ENCODE peak calls at places on chromosomes 1 and 21, in five cellular contexts. Q is IMR-90, I is transverse colon, F is adipocyte, G is GM23248. P is an unnamed sample. For H3K36me3, the result is how much of the 10 kb centered on the place peaks cover.

GRCh38 chr1:155893389-155894142 is 17.6 kb downstream of the RIT1 start:
- DNase-seq in F (peak), Q (peak), G (peak), I (no peak), P (no peak)

GRCh38 chr1:202643397-202644218 is 66.6 kb downstream of the SYT2 start:
- DNase-seq in I (peak), G (peak), F (peak), Q (no peak), P (no peak)

GRCh38 chr1:68378296-68379084 is 71.3 kb downstream of the RPE65 start:
- DNase-seq in Q (peak), F (peak), I (no peak), G (peak), P (no peak)

GRCh38 chr1:222124602-222125001 is 382.7 kb upstream of the DUSP10 start:
- DNase-seq in I (no peak), G (peak), F (no peak), Q (no peak), P (no peak)

GRCh38 chr1:119988316-119989067 is 81.0 kb downstream of the NOTCH2 start:
- DNase-seq in G (no peak), Q (peak), I (no peak), F (peak), P (no peak)

GRCh38 chr1:243345205-243345604 is 89.4 kb downstream of the SDCCAG8 start:
- DNase-seq in F (peak), Q (peak), I (no peak), G (peak), P (no peak)

GRCh38 chr21:31660134-31660565 is 657 bp downstream of the SOD1 start:
- DNase-seq in G (no peak), Q (no peak), F (no peak), I (peak), P (no peak)

GRCh38 chr1:117600966-117601365 is 4.9 kb upstream of the TENT5C start:
- DNase-seq in F (no peak), G (peak), Q (peak), I (no peak), P (no peak)

GRCh38 chr1:24724345-24725208 is 20.7 kb upstream of the CLIC4 start:
- DNase-seq in I (no peak), Q (peak), F (peak), G (peak), P (no peak)

GRCh38 chr1:181018901-181019681 is 3.6 kb downstream of the STX6 start:
- DNase-seq in I (no peak), F (no peak), Q (no peak), G (peak), P (no peak)

DNA sequence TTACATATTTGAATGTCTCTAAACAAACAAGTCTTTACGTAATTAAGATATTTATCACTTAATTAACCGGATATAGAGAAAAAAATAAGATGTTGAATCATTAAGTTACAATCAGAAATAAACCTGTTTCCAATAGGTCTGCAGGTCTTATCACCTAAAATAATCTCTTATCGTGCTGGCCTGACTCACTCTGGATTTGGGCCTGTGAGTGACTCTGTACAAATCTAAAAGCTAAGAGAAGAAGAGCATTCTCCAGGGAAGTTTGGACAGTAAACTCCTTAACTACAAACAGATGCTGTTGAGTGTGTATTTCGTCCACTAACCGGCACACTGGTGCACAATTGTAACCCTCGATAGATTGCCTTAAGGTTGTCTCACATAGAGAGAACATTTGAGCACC is 25.3 kb downstream of the CEP104 start:
- DNase-seq in I (no peak), G (peak), F (peak), Q (no peak), P (no peak)
- H3K36me3 ChIP-seq in I (under half), G (under half), F (half or more), Q (under half), P (half or more)

GRCh38 chr1:47276850-47277249 is 37.1 kb downstream of the STIL start:
- DNase-seq in Q (no peak), G (no peak), F (no peak), I (no peak), P (no peak)
- H3K36me3 ChIP-seq in Q (under half), G (under half), F (under half), I (under half), P (under half)

GRCh38 chr1:111127923-111128643 is 11.8 kb downstream of the DRAM2 start:
- DNase-seq in F (no peak), G (no peak), Q (no peak), I (no peak), P (no peak)

GRCh38 chr1:111131693-111132092 is 8.2 kb downstream of the DRAM2 start:
- DNase-seq in I (no peak), G (no peak), F (no peak), Q (no peak), P (no peak)

DNA sequence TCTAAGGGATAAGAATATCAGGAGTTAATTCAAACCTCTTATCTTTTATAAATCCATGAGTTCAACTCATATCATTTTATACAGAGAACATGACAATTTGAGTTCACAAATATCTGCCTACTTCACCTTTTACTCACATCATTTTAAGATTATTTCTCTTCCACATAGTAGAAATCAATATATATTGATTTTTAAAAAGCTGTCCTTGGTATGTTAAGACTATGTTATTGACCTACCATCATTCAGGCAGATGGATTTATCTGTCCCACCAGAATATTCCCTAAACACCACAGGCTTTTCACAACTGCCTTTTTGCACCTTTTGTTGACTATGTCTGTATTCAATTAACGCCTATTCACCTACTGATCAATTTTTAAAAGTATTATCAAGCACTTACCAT is 13.5 kb downstream of the DRAM2 start:
- DNase-seq in F (no peak), I (no peak), G (no peak), Q (no peak), P (no peak)
- H3K36me3 ChIP-seq in F (half or more), I (under half), G (half or more), Q (under half), P (half or more)

GRCh38 chr1:2518528-2518927 is 7.9 kb downstream of the PANK4 start:
- DNase-seq in I (no peak), F (no peak), Q (no peak), G (no peak), P (no peak)
- H3K36me3 ChIP-seq in I (under half), F (half or more), Q (half or more), G (under half), P (half or more)

GRCh38 chr1:160353223-160353622 is 10.0 kb downstream of the NCSTN start:
- DNase-seq in G (peak), Q (peak), I (no peak), F (peak), P (no peak)

GRCh38 chr1:160357286-160358002 is 9.4 kb upstream of the NHLH1 start:
- DNase-seq in G (peak), F (no peak), Q (no peak), I (no peak), P (no peak)

GRCh38 chr1:160354388-160354985 is 11.3 kb downstream of the NCSTN start:
- DNase-seq in F (peak), I (no peak), G (peak), Q (peak), P (no peak)

GRCh38 chr1:160351629-160352028 is 8.4 kb downstream of the NCSTN start:
- DNase-seq in F (no peak), G (no peak), Q (no peak), I (no peak), P (no peak)

GRCh38 chr1:160352555-160352954 is 9.4 kb downstream of the NCSTN start:
- DNase-seq in I (no peak), F (no peak), Q (no peak), G (no peak), P (no peak)
- H3K36me3 ChIP-seq in I (under half), F (half or more), Q (half or more), G (under half), P (half or more)

P was measured in lower lobe of right lung.